ENCODE peak calls at places on chromosomes 1 and 21, in five cellular contexts. One of them, this sample, is unnamed.

GRCh38 chr1:61370908-61371279 is 288.5 kb downstream of the NFIA start:
- DNase-seq in right cardiac atrium: no peak
- DNase-seq in PC-3: no peak
- DNase-seq in colonic mucosa: no peak
- DNase-seq in upper lobe of right lung: no peak
- DNase-seq in this sample: no peak

GRCh38 chr1:115764541-115764940 is 4.0 kb downstream of the CASQ2 start:
- DNase-seq in right cardiac atrium: no peak
- DNase-seq in PC-3: peak
- DNase-seq in colonic mucosa: peak
- DNase-seq in upper lobe of right lung: no peak
- DNase-seq in this sample: peak

GRCh38 chr1:156346636-156347035 is 8.3 kb downstream of the TSACC start:
- DNase-seq in right cardiac atrium: no peak
- DNase-seq in PC-3: no peak
- DNase-seq in colonic mucosa: no peak
- DNase-seq in upper lobe of right lung: no peak
- DNase-seq in this sample: no peak

GRCh38 chr1:25559996-25560395 is 16.6 kb downstream of the LDLRAP1 start:
- DNase-seq in right cardiac atrium: no peak
- DNase-seq in PC-3: no peak
- DNase-seq in colonic mucosa: no peak
- DNase-seq in upper lobe of right lung: no peak
- DNase-seq in this sample: no peak

GRCh38 chr1:84259376-84259775 is 42.1 kb upstream of the SAMD13 start:
- DNase-seq in right cardiac atrium: no peak
- DNase-seq in PC-3: no peak
- DNase-seq in colonic mucosa: no peak
- DNase-seq in upper lobe of right lung: no peak
- DNase-seq in this sample: no peak

GRCh38 chr1:155131285-155131684 is 3.6 kb downstream of the EFNA1 start:
- DNase-seq in right cardiac atrium: peak
- DNase-seq in PC-3: no peak
- DNase-seq in colonic mucosa: no peak
- DNase-seq in upper lobe of right lung: peak
- DNase-seq in this sample: peak

GRCh38 chr1:150464422-150464826 is 22.8 kb upstream of the TARS2 start:
- DNase-seq in right cardiac atrium: no peak
- DNase-seq in PC-3: peak
- DNase-seq in colonic mucosa: peak
- DNase-seq in upper lobe of right lung: peak
- DNase-seq in this sample: peak

GRCh38 chr1:237713886-237714285 is 176.8 kb downstream of the ZP4 start:
- DNase-seq in right cardiac atrium: no peak
- DNase-seq in PC-3: no peak
- DNase-seq in colonic mucosa: no peak
- DNase-seq in upper lobe of right lung: no peak
- DNase-seq in this sample: peak

GRCh38 chr1:245953876-245954660 is 553.0 kb downstream of the SMYD3 start:
- DNase-seq in right cardiac atrium: no peak
- DNase-seq in PC-3: peak
- DNase-seq in colonic mucosa: no peak
- DNase-seq in upper lobe of right lung: no peak
- DNase-seq in this sample: peak

DNA sequence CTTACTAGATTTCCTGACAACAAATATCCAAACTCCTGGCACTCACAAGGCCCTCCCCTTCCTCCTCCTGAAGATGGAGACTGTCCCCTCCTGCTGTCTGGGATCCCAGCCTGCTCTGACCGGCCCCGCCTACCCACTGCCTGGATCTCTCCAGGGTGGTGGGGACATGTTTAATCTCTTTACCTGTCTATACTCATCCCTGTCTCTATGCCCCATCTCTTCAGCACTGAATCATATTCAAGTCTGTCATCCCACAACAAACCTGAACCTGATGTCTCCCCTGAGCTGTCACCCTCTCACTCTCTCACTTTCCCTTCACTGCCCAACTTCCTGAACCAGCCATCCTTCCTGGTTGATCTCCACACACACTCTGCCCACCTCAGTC is 22.1 kb downstream of the MATN1 start:
- DNase-seq in right cardiac atrium: no peak
- DNase-seq in PC-3: no peak
- DNase-seq in colonic mucosa: no peak
- DNase-seq in upper lobe of right lung: no peak
- DNase-seq in this sample: no peak
- H3K27ac ChIP-seq in right cardiac atrium: no peak
- H3K27ac ChIP-seq in PC-3: no peak
- H3K27ac ChIP-seq in colonic mucosa: no peak
- H3K27ac ChIP-seq in upper lobe of right lung: no peak
- H3K27ac ChIP-seq in this sample: no peak

DNA sequence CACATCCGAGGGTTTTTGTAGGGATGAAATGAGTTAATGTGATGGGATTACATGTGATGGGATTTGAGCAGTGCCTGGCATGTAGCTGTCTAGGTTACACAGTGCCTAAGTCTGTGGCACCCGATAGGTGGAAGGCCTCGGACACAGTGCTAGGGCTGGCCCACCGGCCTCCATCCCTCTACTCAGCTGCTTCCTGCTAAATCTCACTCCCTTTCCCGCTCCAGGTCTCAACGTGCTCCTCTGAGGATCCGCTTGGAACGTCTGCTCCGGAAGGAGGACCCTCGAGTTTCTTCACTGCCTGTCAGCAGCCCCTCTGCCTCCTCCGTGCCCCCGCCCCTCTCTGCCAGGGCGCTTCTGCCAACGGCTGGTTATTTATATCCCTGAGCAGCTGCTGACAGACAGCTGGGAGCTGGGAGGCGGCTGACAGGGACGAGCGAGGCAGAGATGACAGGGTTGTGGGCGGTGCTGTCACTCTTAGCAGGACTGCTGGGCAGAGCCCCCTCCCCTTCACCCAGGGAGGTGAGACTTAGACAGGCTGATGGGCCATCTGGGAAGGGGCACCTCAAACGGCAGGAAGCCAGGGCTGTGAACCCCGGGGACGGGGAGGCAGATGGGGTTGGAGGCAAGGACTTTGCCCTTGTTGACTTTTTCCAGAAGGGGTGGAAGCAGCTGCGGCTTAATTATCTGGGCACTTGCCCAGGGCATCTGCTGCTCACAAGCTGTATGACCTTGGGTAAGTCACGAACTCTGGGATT is 26.6 kb upstream of the LRRN2 start:
- DNase-seq in right cardiac atrium: peak
- DNase-seq in PC-3: no peak
- DNase-seq in colonic mucosa: peak
- DNase-seq in upper lobe of right lung: no peak
- DNase-seq in this sample: peak
- H3K27ac ChIP-seq in right cardiac atrium: peak
- H3K27ac ChIP-seq in PC-3: no peak
- H3K27ac ChIP-seq in colonic mucosa: peak
- H3K27ac ChIP-seq in upper lobe of right lung: no peak
- H3K27ac ChIP-seq in this sample: no peak

GRCh38 chr1:74420497-74420896 is 91.9 kb downstream of the LRRC53 start:
- DNase-seq in right cardiac atrium: no peak
- DNase-seq in PC-3: no peak
- DNase-seq in colonic mucosa: no peak
- DNase-seq in upper lobe of right lung: no peak
- DNase-seq in this sample: no peak
- H3K27ac ChIP-seq in right cardiac atrium: peak
- H3K27ac ChIP-seq in PC-3: no peak
- H3K27ac ChIP-seq in colonic mucosa: no peak
- H3K27ac ChIP-seq in upper lobe of right lung: no peak
- H3K27ac ChIP-seq in this sample: no peak

GRCh38 chr1:116908821-116909510 is 750 bp upstream of the PTGFRN start:
- DNase-seq in right cardiac atrium: no peak
- DNase-seq in PC-3: no peak
- DNase-seq in colonic mucosa: no peak
- DNase-seq in upper lobe of right lung: no peak
- DNase-seq in this sample: no peak

GRCh38 chr1:116911779-116912469 is 2.2 kb downstream of the PTGFRN start:
- DNase-seq in right cardiac atrium: no peak
- DNase-seq in PC-3: no peak
- DNase-seq in colonic mucosa: no peak
- DNase-seq in upper lobe of right lung: no peak
- DNase-seq in this sample: no peak

GRCh38 chr1:116909511-116910378 is at the start of gene PTGFRN:
- DNase-seq in right cardiac atrium: peak
- DNase-seq in PC-3: peak
- DNase-seq in colonic mucosa: peak
- DNase-seq in upper lobe of right lung: peak
- DNase-seq in this sample: peak

GRCh38 chr1:116911166-116911553 is 1.4 kb downstream of the PTGFRN start:
- DNase-seq in right cardiac atrium: no peak
- DNase-seq in PC-3: no peak
- DNase-seq in colonic mucosa: no peak
- DNase-seq in upper lobe of right lung: no peak
- DNase-seq in this sample: peak

GRCh38 chr1:116910379-116911165 is 856 bp downstream of the PTGFRN start:
- DNase-seq in right cardiac atrium: peak
- DNase-seq in PC-3: peak
- DNase-seq in colonic mucosa: peak
- DNase-seq in upper lobe of right lung: peak
- DNase-seq in this sample: peak
- H3K27ac ChIP-seq in right cardiac atrium: peak
- H3K27ac ChIP-seq in PC-3: peak
- H3K27ac ChIP-seq in colonic mucosa: peak
- H3K27ac ChIP-seq in upper lobe of right lung: no peak
- H3K27ac ChIP-seq in this sample: peak

GRCh38 chr21:44908908-44909307 is 11.8 kb downstream of the ITGB2 start:
- DNase-seq in right cardiac atrium: peak
- DNase-seq in PC-3: no peak
- DNase-seq in colonic mucosa: no peak
- DNase-seq in upper lobe of right lung: no peak
- DNase-seq in this sample: no peak

GRCh38 chr21:44910229-44911065 is 10.3 kb downstream of the ITGB2 start:
- DNase-seq in right cardiac atrium: peak
- DNase-seq in PC-3: no peak
- DNase-seq in colonic mucosa: no peak
- DNase-seq in upper lobe of right lung: no peak
- DNase-seq in this sample: no peak

GRCh38 chr21:44911066-44911383 is 9.7 kb downstream of the ITGB2 start:
- DNase-seq in right cardiac atrium: no peak
- DNase-seq in PC-3: no peak
- DNase-seq in colonic mucosa: no peak
- DNase-seq in upper lobe of right lung: no peak
- DNase-seq in this sample: no peak

GRCh38 chr21:44908496-44908895 is 12.2 kb downstream of the ITGB2 start:
- DNase-seq in right cardiac atrium: peak
- DNase-seq in PC-3: no peak
- DNase-seq in colonic mucosa: no peak
- DNase-seq in upper lobe of right lung: no peak
- DNase-seq in this sample: no peak

DNA sequence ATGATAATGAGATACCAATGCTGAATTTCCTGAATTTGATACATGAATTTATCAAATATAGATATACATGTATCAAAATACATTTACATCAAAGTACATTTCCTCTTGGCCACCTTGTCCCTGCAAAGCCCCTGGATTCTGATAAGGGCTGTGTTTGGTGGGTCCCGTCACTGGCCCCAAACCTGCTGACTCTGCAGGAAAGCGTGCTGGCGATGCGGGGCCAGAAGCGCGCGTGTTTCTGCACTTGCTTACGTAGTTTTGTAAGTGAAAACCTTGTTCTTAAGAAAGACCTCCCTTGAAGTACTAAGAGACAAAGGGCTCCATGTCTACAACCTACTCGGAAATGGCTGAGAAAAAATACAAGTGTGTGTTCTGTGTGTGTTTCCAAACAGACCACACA is 11.0 kb downstream of the ITGB2 start:
- DNase-seq in right cardiac atrium: no peak
- DNase-seq in PC-3: no peak
- DNase-seq in colonic mucosa: no peak
- DNase-seq in upper lobe of right lung: no peak
- DNase-seq in this sample: no peak
- H3K27ac ChIP-seq in right cardiac atrium: no peak
- H3K27ac ChIP-seq in PC-3: no peak
- H3K27ac ChIP-seq in colonic mucosa: no peak
- H3K27ac ChIP-seq in upper lobe of right lung: no peak
- H3K27ac ChIP-seq in this sample: no peak

GRCh38 chr1:54819195-54819536 is 18.0 kb upstream of the TTC22 start:
- DNase-seq in right cardiac atrium: no peak
- DNase-seq in PC-3: no peak
- DNase-seq in colonic mucosa: no peak
- DNase-seq in upper lobe of right lung: no peak
- DNase-seq in this sample: no peak
- H3K27ac ChIP-seq in right cardiac atrium: no peak
- H3K27ac ChIP-seq in PC-3: no peak
- H3K27ac ChIP-seq in colonic mucosa: no peak
- H3K27ac ChIP-seq in upper lobe of right lung: no peak
- H3K27ac ChIP-seq in this sample: no peak

DNA sequence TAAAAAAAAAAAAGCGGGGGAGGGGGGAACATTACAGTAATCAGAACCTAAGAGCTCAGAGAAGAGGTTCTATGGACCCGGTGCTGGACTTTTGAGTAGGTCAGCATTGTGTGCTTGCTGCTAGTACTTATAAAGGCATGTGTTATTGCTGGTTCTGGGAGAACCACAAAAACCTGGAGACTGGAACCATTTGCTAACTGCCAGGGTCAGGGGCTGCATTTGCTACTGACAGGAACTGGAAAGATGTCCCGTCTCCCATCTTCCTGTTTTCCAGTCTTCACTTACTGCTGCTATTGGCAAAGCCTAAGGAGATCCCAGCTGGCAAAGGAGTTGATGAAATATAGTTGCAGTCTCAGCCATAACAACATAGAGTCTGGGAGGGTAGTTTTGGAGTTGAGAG is 4.3 kb downstream of the RNF2 start:
- DNase-seq in right cardiac atrium: no peak
- DNase-seq in PC-3: no peak
- DNase-seq in colonic mucosa: no peak
- DNase-seq in upper lobe of right lung: no peak
- DNase-seq in this sample: no peak
- H3K27ac ChIP-seq in right cardiac atrium: no peak
- H3K27ac ChIP-seq in PC-3: no peak
- H3K27ac ChIP-seq in colonic mucosa: no peak
- H3K27ac ChIP-seq in upper lobe of right lung: no peak
- H3K27ac ChIP-seq in this sample: no peak

GRCh38 chr1:9625761-9626160 is 25.8 kb upstream of the PIK3CD start:
- DNase-seq in right cardiac atrium: no peak
- DNase-seq in PC-3: peak
- DNase-seq in colonic mucosa: no peak
- DNase-seq in upper lobe of right lung: no peak
- DNase-seq in this sample: no peak
- H3K27ac ChIP-seq in right cardiac atrium: no peak
- H3K27ac ChIP-seq in PC-3: no peak
- H3K27ac ChIP-seq in colonic mucosa: no peak
- H3K27ac ChIP-seq in upper lobe of right lung: no peak
- H3K27ac ChIP-seq in this sample: no peak